ENCODE peak calls at places on chromosomes 7 and 10, in four cellular contexts. C is heart right ventricle; F is colonic mucosa; B is CD4-positive, alpha-beta memory T cell. X is an unnamed sample.
A peak's percentile ranks its signal among the peaks of the same experiment; 100 is the strongest.

GRCh38 chr10:101032637-101033201 is 1.7 kb downstream of the SFXN3 start:
- DNase-seq in C (peak; percentile 74), F (peak; percentile 61), B (no peak), X (peak; percentile 87)

GRCh38 chr10:1559731-1560130 is 177.6 kb downstream of the ADARB2 start:
- DNase-seq in C (no peak), F (no peak), B (no peak), X (no peak)

GRCh38 chr7:92437956-92438491 is 9.3 kb upstream of the GATAD1 start:
- DNase-seq in C (no peak), F (no peak), B (no peak), X (no peak)

GRCh38 chr10:30827531-30828120 is 198.1 kb upstream of the LYZL2 start:
- DNase-seq in C (peak; percentile 31), F (no peak), B (no peak), X (no peak)

GRCh38 chr10:86162696-86163400 is 203.7 kb downstream of the GRID1 start:
- DNase-seq in C (no peak), F (no peak), B (no peak), X (no peak)

GRCh38 chr10:101781984-101782810 is 1.0 kb downstream of the NPM3 start:
- DNase-seq in C (no peak), F (no peak), B (no peak), X (peak; percentile 70)

GRCh38 chr10:21732067-21732772 is 198.2 kb downstream of the MLLT10 start:
- DNase-seq in C (peak; percentile 49), F (no peak), B (peak; percentile 29), X (no peak)

GRCh38 chr10:78336402-78336791 is 302.7 kb downstream of the RPS24 start:
- DNase-seq in C (no peak), F (peak; percentile 18), B (no peak), X (peak; percentile 73)

GRCh38 chr10:60591119-60591518 is 187.2 kb upstream of the CDK1 start:
- DNase-seq in C (no peak), F (no peak), B (no peak), X (no peak)
- H3K27ac ChIP-seq in C (no peak overlapping the region), F (no peak overlapping the region), B (no peak overlapping the region), X (no peak overlapping the region)

GRCh38 chr10:123136221-123136805 is 543 bp downstream of the HMX3 start:
- DNase-seq in C (no peak), F (no peak), B (no peak), X (no peak)
- H3K4me3 ChIP-seq in C (peak overlapping the region; percentile 41), F (no peak overlapping the region), B (no peak overlapping the region), X (peak overlapping the region; percentile 71)

GRCh38 chr10:75305675-75306074 is 69.9 kb upstream of the COMTD1 start:
- DNase-seq in C (no peak), F (no peak), B (no peak), X (no peak)
- H3K27ac ChIP-seq in C (no peak overlapping the region), F (no peak overlapping the region), B (no peak overlapping the region), X (no peak overlapping the region)

DNA sequence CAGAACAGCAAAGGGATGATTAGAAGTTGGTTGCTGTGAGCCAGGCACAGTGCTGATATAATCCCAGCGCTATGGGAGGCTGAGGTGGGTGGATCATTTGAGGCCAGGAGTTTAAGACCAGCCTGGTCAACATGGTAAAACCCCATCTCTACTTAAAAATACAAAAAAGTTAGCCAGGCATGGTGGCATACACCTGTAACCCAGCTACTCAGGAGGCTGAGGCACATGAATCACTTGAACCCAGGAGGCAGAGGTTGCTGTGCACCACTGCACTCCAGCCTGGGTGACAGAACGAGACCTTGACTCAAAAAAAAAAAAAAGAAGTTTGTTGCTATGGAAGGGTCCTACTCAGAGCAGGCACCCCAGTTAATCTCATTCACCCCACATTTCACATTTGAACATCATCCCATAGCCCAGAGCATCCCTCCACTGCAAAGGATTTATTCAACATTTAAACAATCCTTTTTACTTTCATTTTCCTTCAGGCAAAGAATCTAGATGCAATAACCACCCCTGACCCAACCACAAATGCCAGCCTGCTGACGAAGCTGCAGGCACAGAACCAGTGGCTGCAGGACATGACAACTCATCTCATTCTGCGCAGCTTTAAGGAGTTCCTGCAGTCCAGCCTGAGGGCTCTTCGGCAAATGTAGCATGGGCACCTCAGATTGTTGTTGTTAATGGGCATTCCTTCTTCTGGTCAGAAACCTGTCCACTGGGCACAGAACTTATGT is 4.1 kb downstream of the IL6 start:
- DNase-seq in C (no peak), F (no peak), B (no peak), X (no peak)
- H3K4me3 ChIP-seq in C (no peak overlapping the region), F (no peak overlapping the region), B (no peak overlapping the region), X (peak overlapping the region; percentile 42)

GRCh38 chr10:95730233-95730632 is 25.7 kb upstream of the ENTPD1 start:
- DNase-seq in C (no peak), F (no peak), B (no peak), X (no peak)
- H3K27ac ChIP-seq in C (peak overlapping the region; percentile 53), F (peak overlapping the region; percentile 1), B (no peak overlapping the region), X (peak overlapping the region; percentile 50)

GRCh38 chr10:60799971-60800370 is 21.7 kb downstream of the CDK1 start:
- DNase-seq in C (no peak), F (no peak), B (no peak), X (no peak)

GRCh38 chr10:60798870-60799269 is 20.6 kb downstream of the CDK1 start:
- DNase-seq in C (no peak), F (no peak), B (no peak), X (no peak)

GRCh38 chr10:60800918-60801317 is 22.6 kb downstream of the CDK1 start:
- DNase-seq in C (no peak), F (no peak), B (no peak), X (no peak)

GRCh38 chr10:60803433-60803832 is 25.2 kb downstream of the CDK1 start:
- DNase-seq in C (no peak), F (no peak), B (no peak), X (no peak)

GRCh38 chr10:60801538-60801937 is 23.3 kb downstream of the CDK1 start:
- DNase-seq in C (no peak), F (no peak), B (no peak), X (no peak)
- H3K4me3 ChIP-seq in C (no peak overlapping the region), F (no peak overlapping the region), B (no peak overlapping the region), X (no peak overlapping the region)